ENCODE peak calls at places on chromosomes 4 and X, in five cellular contexts. S is CD8-positive, alpha-beta T cell; E is heart left ventricle; M is endodermal cell; R is AG04450. Y is an unnamed sample.

GRCh38 chr4:81627617-81628016 is 155.9 kb upstream of the RASGEF1B start:
- DNase-seq in S (no peak), E (no peak), M (peak; percentile 61), R (no peak), Y (no peak)

GRCh38 chrX:10387011-10387410 is 230.2 kb downstream of the CLCN4 start:
- DNase-seq in S (no peak), E (no peak), M (no peak), R (no peak), Y (no peak)

GRCh38 chrX:78092296-78092695 is 11.8 kb upstream of the PGK1 start:
- DNase-seq in S (no peak), E (no peak), M (peak; percentile 82), R (peak; percentile 37), Y (peak; percentile 48)

GRCh38 chr4:76219299-76220055 is 5.9 kb upstream of the SCARB2 start:
- DNase-seq in S (no peak), E (no peak), M (no peak), R (no peak), Y (peak; percentile 72)

GRCh38 chr4:151218343-151218742 is 58.6 kb upstream of the PRSS48 start:
- DNase-seq in S (no peak), E (no peak), M (no peak), R (no peak), Y (no peak)

GRCh38 chr4:2069986-2070385 is 10.9 kb downstream of the NAT8L start:
- DNase-seq in S (no peak), E (peak; percentile 4), M (peak; percentile 53), R (no peak), Y (no peak)

GRCh38 chrX:150508461-150509367 is 59.7 kb upstream of the MTM1 start:
- DNase-seq in S (no peak), E (peak; percentile 71), M (peak; percentile 75), R (no peak), Y (peak; percentile 42)

GRCh38 chr4:100936676-100937390 is 410.5 kb downstream of the PPP3CA start:
- DNase-seq in S (no peak), E (no peak), M (no peak), R (no peak), Y (no peak)

GRCh38 chr4:180947421-180947820 is 1295.8 kb upstream of the TENM3 start:
- DNase-seq in S (no peak), E (no peak), M (no peak), R (no peak), Y (peak; percentile 59)

GRCh38 chr4:126991965-126992364 is 640.8 kb upstream of the INTU start:
- DNase-seq in S (no peak), E (no peak), M (no peak), R (no peak), Y (peak; percentile 58)

GRCh38 chrX:2673611-2674010 is 17.5 kb upstream of the CD99 start:
- DNase-seq in S (no peak), E (no peak), M (no peak), R (no peak), Y (no peak)

GRCh38 chr4:100786481-100786880 is 268.7 kb upstream of the EMCN start:
- DNase-seq in S (no peak), E (no peak), M (no peak), R (no peak), Y (no peak)

GRCh38 chr4:176840166-176840565 is 47.4 kb upstream of the VEGFC start:
- DNase-seq in S (no peak), E (no peak), M (no peak), R (no peak), Y (no peak)

GRCh38 chrX:44071847-44072545 is 98.8 kb upstream of the NDP start:
- DNase-seq in S (no peak), E (no peak), M (no peak), R (no peak), Y (peak; percentile 65)

GRCh38 chr4:152606800-152607577 is 71.1 kb upstream of the FBXW7 start:
- DNase-seq in S (no peak), E (no peak), M (peak; percentile 78), R (no peak), Y (no peak)

GRCh38 chr4:183504930-183505555 is at the start of gene ING2:
- DNase-seq in S (no peak), E (no peak), M (no peak), R (no peak), Y (peak; percentile 63)

GRCh38 chr4:20622701-20623100 is 77.6 kb upstream of the PACRGL start:
- DNase-seq in S (no peak), E (no peak), M (no peak), R (no peak), Y (no peak)

GRCh38 chrX:71618303-71618721 is at the start of gene CXCR3:
- DNase-seq in S (peak; percentile 71), E (peak; percentile 60), M (no peak), R (no peak), Y (no peak)

GRCh38 chr4:112082954-112083586 is 62.2 kb upstream of the FAM241A start:
- DNase-seq in S (no peak), E (no peak), M (no peak), R (peak; percentile 21), Y (peak; percentile 72)

GRCh38 chr4:141258558-141258957 is 37.9 kb downstream of the ZNF330 start:
- DNase-seq in S (no peak), E (no peak), M (no peak), R (no peak), Y (no peak)

GRCh38 chr4:141255016-141255415 is 34.3 kb downstream of the ZNF330 start:
- DNase-seq in S (no peak), E (no peak), M (no peak), R (no peak), Y (no peak)

GRCh38 chr4:141254326-141254725 is 33.6 kb downstream of the ZNF330 start:
- DNase-seq in S (no peak), E (no peak), M (peak; percentile 65), R (no peak), Y (no peak)
- TF ChIP-seq CTCF in S (no peak), E (no peak), M (peak; percentile 73), R (no peak), Y (no peak)

DNA sequence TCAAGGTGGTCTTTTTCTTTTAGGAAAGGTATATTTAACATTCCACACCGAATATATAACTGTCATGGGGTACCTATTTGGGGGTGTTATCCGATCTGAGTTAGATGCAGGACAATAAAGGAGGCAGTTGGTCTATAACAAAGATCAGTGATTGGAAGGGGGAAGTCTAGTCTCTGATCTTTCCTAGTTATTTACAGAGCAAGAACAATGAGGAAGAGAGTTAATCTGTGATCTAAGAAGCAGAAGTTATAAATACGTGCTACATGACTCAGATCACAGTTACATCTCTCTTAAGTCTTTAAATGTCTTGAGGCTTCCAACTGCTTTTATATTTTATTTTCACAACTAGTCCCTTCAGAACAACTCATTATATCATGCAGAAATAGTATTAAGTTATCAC is 33.2 kb upstream of the ARMCX4 start:
- DNase-seq in S (no peak), E (no peak), M (no peak), R (no peak), Y (no peak)
- H3K4me3 ChIP-seq in S (no peak overlapping the region), E (no peak overlapping the region), M (no peak overlapping the region), R (no peak overlapping the region), Y (no peak overlapping the region)

DNA sequence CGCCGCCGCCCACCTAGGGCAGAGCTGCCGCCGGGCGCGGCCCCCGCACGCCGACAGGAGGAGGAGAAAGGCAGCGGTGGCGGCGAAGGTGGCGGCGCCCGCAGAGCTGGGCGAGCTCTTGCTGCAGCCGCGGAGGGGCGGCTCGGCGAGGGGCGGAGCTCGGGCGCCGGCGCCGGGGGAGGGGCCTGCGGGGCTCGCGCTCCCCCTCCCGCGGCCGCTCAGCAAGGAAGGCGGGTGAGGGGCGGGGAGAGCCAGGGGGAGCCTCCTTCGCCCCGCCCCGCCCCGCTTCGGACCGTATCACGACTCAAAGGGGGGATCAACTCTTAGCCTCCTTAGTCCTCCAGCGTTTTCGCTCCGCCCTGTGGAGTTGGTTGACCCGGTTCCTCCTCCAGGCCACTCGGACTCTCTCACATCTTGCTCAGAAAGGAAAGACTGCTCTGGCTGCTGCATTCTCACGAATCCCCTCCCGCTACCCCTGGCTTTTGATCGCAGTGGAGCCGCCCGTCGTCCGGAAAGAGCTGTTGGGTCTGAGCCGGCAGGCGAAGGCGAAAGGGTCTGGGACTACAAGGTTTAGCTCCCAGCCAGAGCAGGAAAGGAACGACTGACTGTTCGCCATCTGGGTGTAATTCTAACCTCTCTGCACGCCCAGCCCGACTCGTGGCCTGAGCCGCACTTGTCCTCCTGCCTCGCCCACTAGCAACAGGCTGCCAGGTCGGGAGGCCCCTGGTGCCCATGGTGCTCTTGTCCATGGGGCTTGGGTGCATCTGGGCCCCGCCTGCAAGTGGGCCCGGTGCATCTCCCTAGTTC is at the start of gene ATP8A1:
- DNase-seq in S (peak; percentile 96), E (peak; percentile 96), M (peak; percentile 97), R (peak; percentile 41), Y (peak; percentile 79)
- TF ChIP-seq CTCF in S (no peak), E (peak; percentile 15), M (no peak), R (no peak), Y (no peak)

GRCh38 chrX:42422961-42423360 is 355.0 kb downstream of the PPP1R2C start:
- DNase-seq in S (no peak), E (no peak), M (no peak), R (no peak), Y (no peak)
- H3K4me3 ChIP-seq in S (no peak overlapping the region), E (no peak overlapping the region), M (no peak overlapping the region), R (no peak overlapping the region), Y (no peak overlapping the region)

GRCh38 chr4:131609039-131609438 is 1540.1 kb upstream of the PCDH10 start:
- DNase-seq in S (no peak), E (no peak), M (no peak), R (no peak), Y (no peak)
- TF ChIP-seq CTCF in S (no peak), E (no peak), M (no peak), R (no peak), Y (no peak)

GRCh38 chr4:15469402-15470148 is at the start of gene CC2D2A:
- DNase-seq in S (no peak), E (peak; percentile 35), M (peak; percentile 70), R (no peak), Y (peak; percentile 49)

GRCh38 chr4:15466596-15466995 is 3.1 kb upstream of the CC2D2A start:
- DNase-seq in S (no peak), E (no peak), M (no peak), R (no peak), Y (no peak)

GRCh38 chr4:15470149-15470520 is 453 bp downstream of the CC2D2A start:
- DNase-seq in S (no peak), E (no peak), M (no peak), R (no peak), Y (no peak)
- H3K4me3 ChIP-seq in S (no peak overlapping the region), E (peak overlapping the region; percentile 67), M (peak overlapping the region; percentile 82), R (peak overlapping the region; percentile 65), Y (peak overlapping the region; percentile 60)